ENCODE peak calls at places on chromosomes 5 and 9, in ten cellular contexts. D is omental fat pad, R is cardiac fibroblast, J is Calu3, F is A673, E is PC-9, X is neural progenitor cell, W is tibial nerve, A is heart right ventricle, I is epithelial cell of esophagus. G is an unnamed sample.

GRCh38 chr5:83965431-83965830 is 244.8 kb upstream of the HAPLN1 start:
- DNase-seq in X (no peak), R (no peak), J (no peak), I (no peak), E (no peak), F (no peak), D (no peak), A (no peak), W (no peak), G (no peak)

GRCh38 chr5:79850941-79851693 is 139.9 kb downstream of the MTX3 start:
- DNase-seq in R (no peak), A (no peak), D (no peak), F (no peak), J (no peak), W (no peak), X (no peak), E (no peak), I (no peak), G (peak)

GRCh38 chr9:136615631-136616306 is 46.9 kb upstream of the EGFL7 start:
- DNase-seq in I (no peak), W (no peak), E (no peak), X (no peak), D (no peak), F (no peak), R (no peak), A (peak), J (no peak), G (no peak)

GRCh38 chr9:100222674-100223073 is 123.6 kb downstream of the INVS start:
- DNase-seq in A (no peak), D (no peak), F (peak), W (no peak), E (no peak), R (peak), J (no peak), I (peak), X (peak), G (no peak)

GRCh38 chr5:132493821-132494220 is 3.2 kb upstream of the IRF1 start:
- DNase-seq in J (no peak), I (no peak), W (peak), X (no peak), D (no peak), E (no peak), A (no peak), F (no peak), R (no peak), G (no peak)

GRCh38 chr5:16909464-16909863 is 26.6 kb downstream of the MYO10 start:
- DNase-seq in F (peak), I (no peak), R (peak), E (no peak), J (no peak), D (no peak), X (no peak), W (no peak), A (no peak), G (no peak)

GRCh38 chr9:105053209-105053652 is 125.3 kb upstream of the ABCA1 start:
- DNase-seq in A (no peak), F (no peak), W (peak), X (no peak), E (no peak), I (peak), R (peak), D (peak), J (peak), G (no peak)

GRCh38 chr5:169289520-169289919 is 11.4 kb downstream of the SLIT3 start:
- DNase-seq in F (no peak), X (peak), A (no peak), E (no peak), R (no peak), D (no peak), W (no peak), J (no peak), I (no peak), G (no peak)

GRCh38 chr5:2240118-2240904 is 357.6 kb upstream of the IRX4 start:
- DNase-seq in I (no peak), X (no peak), R (no peak), F (no peak), A (no peak), D (no peak), W (no peak), J (no peak), E (no peak), G (no peak)

GRCh38 chr5:17077447-17078233 is 139.8 kb upstream of the BASP1 start:
- DNase-seq in X (no peak), D (no peak), W (no peak), R (peak), I (no peak), A (no peak), E (no peak), F (peak), J (no peak), G (no peak)

GRCh38 chr5:32990593-32991415 is 279.7 kb downstream of the NPR3 start:
- DNase-seq in F (no peak), W (no peak), X (no peak), J (no peak), D (no peak), I (peak), A (no peak), R (no peak), E (no peak), G (no peak)

GRCh38 chr5:66994790-66995189 is 201.8 kb downstream of the CD180 start:
- DNase-seq in X (no peak), I (peak), J (no peak), R (no peak), E (no peak), A (no peak), W (no peak), F (no peak), D (no peak), G (no peak)

GRCh38 chr9:297104-297794 is 82.6 kb downstream of the DOCK8 start:
- DNase-seq in R (no peak), E (peak), F (no peak), A (peak), J (peak), I (peak), W (peak), D (no peak), X (no peak), G (no peak)

GRCh38 chr9:113463418-113464285 is at the start of gene RGS3:
- DNase-seq in A (peak), I (peak), X (peak), W (no peak), D (no peak), J (peak), R (no peak), E (peak), F (peak), G (peak)

GRCh38 chr5:132629230-132629944 is 28.6 kb upstream of the IL13 start:
- DNase-seq in X (no peak), D (no peak), A (no peak), E (no peak), W (no peak), J (no peak), I (no peak), R (no peak), F (no peak), G (no peak)

GRCh38 chr5:168001311-168001710 is 290.1 kb upstream of the WWC1 start:
- DNase-seq in J (no peak), E (no peak), D (no peak), R (no peak), W (no peak), A (no peak), I (no peak), F (no peak), X (no peak), G (no peak)

GRCh38 chr5:14463629-14464028 is 118.0 kb upstream of the OTULINL start:
- DNase-seq in W (no peak), J (no peak), F (no peak), E (no peak), A (no peak), I (peak), X (no peak), D (no peak), R (peak), G (no peak)

GRCh38 chr9:136219276-136219675 is 14.3 kb upstream of the LHX3 start:
- DNase-seq in J (no peak), R (peak), W (no peak), F (peak), A (no peak), I (peak), X (no peak), D (no peak), E (no peak), G (no peak)

GRCh38 chr5:177372910-177373309 is 11.3 kb upstream of the SLC34A1 start:
- DNase-seq in W (no peak), R (no peak), J (no peak), D (no peak), A (no peak), I (no peak), E (no peak), F (no peak), X (no peak), G (no peak)

GRCh38 chr5:162068412-162068811 is 839 bp downstream of the GABRG2 start:
- DNase-seq in F (peak), R (no peak), E (peak), D (no peak), I (peak), A (peak), W (no peak), J (no peak), X (peak), G (peak)

GRCh38 chr9:21465859-21466518 is 16.1 kb downstream of the IFNE start:
- DNase-seq in W (peak), J (peak), R (peak), A (no peak), F (peak), E (peak), D (no peak), X (peak), I (peak), G (no peak)

GRCh38 chr5:40736103-40736875 is 19.5 kb downstream of the TTC33 start:
- DNase-seq in F (peak), D (no peak), R (peak), W (peak), E (no peak), J (peak), A (no peak), I (peak), X (peak), G (no peak)

GRCh38 chr5:108212775-108213346 is 169.0 kb downstream of the FBXL17 start:
- DNase-seq in X (peak), A (no peak), I (peak), W (no peak), J (peak), E (peak), F (peak), D (no peak), R (peak), G (no peak)

GRCh38 chr5:148966348-148966747 is 96.5 kb downstream of the SH3TC2 start:
- DNase-seq in F (no peak), J (no peak), D (no peak), R (no peak), E (no peak), I (peak), A (no peak), W (no peak), X (no peak), G (no peak)
- TF ChIP-seq CTCF in F (no peak), J (no peak), D (no peak), R (no peak), E (no peak), I (no peak), A (no peak), W (no peak), X (no peak), G (no peak)

GRCh38 chr9:106799146-106799545 is 63.8 kb upstream of the ZNF462 start:
- DNase-seq in A (no peak), R (peak), X (no peak), D (no peak), F (peak), W (no peak), E (no peak), J (no peak), I (peak), G (no peak)
- TF ChIP-seq CTCF in A (no peak), R (no peak), X (no peak), D (no peak), F (no peak), W (no peak), E (no peak), J (no peak), I (no peak), G (no peak)

GRCh38 chr5:60382761-60383160 is 317.2 kb downstream of the DEPDC1B start:
- DNase-seq in F (peak), D (no peak), A (no peak), W (no peak), E (no peak), J (peak), I (peak), X (no peak), R (peak), G (no peak)
- TF ChIP-seq CTCF in F (peak), D (no peak), A (no peak), W (no peak), E (peak), J (no peak), I (peak), X (peak), R (peak), G (no peak)

DNA sequence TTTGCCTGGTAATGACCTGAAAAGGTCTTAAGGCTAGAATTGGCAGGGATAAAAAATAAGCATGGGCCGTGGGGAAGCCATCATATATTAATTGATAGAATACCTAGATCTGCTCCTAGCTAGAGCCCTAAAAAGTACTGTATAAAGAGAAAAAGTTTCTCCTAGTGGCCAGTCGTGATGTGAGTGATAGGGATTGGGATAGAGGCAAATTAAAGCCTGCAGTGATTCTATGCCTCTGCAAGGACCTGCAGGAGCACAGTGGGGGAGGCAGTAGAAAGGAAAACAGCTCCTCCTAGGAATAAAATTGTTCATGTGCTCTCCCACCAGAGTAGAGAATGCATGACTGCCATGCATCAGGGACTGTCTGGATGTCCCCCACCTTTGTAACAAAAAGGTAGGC is 56.2 kb upstream of the FTMT start:
- DNase-seq in A (no peak), D (no peak), E (no peak), W (no peak), J (no peak), R (no peak), I (no peak), X (peak), F (no peak), G (no peak)
- TF ChIP-seq CTCF in A (no peak), D (no peak), E (no peak), W (no peak), J (no peak), R (no peak), I (no peak), X (peak), F (no peak), G (no peak)

DNA sequence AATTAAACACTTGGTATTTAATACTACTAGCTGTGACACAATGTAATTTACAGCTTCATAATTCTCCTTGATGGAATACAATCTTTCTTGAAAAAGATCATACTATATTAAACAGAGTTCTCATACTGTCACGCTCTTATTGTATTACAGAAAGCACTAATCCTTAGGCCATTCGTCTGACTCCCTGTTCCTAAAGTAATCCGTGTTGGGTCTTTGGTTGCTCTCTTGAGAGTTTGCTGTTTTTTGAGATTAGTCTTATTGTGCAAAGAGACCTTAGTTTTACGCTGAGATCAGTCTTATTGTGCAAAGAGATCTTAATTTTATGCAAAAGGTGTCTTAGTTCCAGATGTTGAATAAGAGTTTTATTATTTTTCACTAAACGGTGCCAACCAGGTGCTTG is 190.6 kb downstream of the ISL1 start:
- DNase-seq in D (no peak), E (no peak), F (no peak), I (no peak), W (no peak), X (peak), A (no peak), J (no peak), R (no peak), G (no peak)
- TF ChIP-seq CTCF in D (no peak), E (no peak), F (no peak), I (no peak), W (no peak), X (no peak), A (no peak), J (no peak), R (no peak), G (no peak)

GRCh38 chr9:86275962-86276361 is 6.4 kb downstream of the ISCA1 start:
- DNase-seq in F (no peak), I (peak), A (no peak), D (no peak), E (no peak), R (no peak), J (no peak), W (no peak), X (peak), G (no peak)
- TF ChIP-seq CTCF in F (peak), I (peak), A (no peak), D (no peak), E (peak), R (peak), J (no peak), W (no peak), X (peak), G (no peak)

GRCh38 chr9:36400332-36401178 is 486 bp upstream of the RNF38 start:
- DNase-seq in E (peak), J (peak), I (peak), F (peak), A (peak), D (peak), W (peak), R (peak), X (peak), G (peak)
- TF ChIP-seq CTCF in E (no peak), J (no peak), I (no peak), F (no peak), A (no peak), D (no peak), W (no peak), R (no peak), X (peak), G (no peak)

GRCh38 chr9:1939926-1940368 is 75.2 kb upstream of the SMARCA2 start:
- DNase-seq in X (peak), A (no peak), J (peak), E (no peak), I (peak), F (peak), D (no peak), W (no peak), R (no peak), G (no peak)
- TF ChIP-seq CTCF in X (peak), A (peak), J (no peak), E (peak), I (peak), F (peak), D (no peak), W (peak), R (peak), G (peak)

GRCh38 chr5:31372124-31372523 is 159.8 kb downstream of the DROSHA start:
- DNase-seq in I (no peak), E (no peak), D (no peak), R (no peak), X (no peak), J (no peak), A (no peak), W (no peak), F (no peak), G (no peak)
- TF ChIP-seq CTCF in I (no peak), E (no peak), D (no peak), R (no peak), X (no peak), J (no peak), A (no peak), W (no peak), F (no peak), G (no peak)

DNA sequence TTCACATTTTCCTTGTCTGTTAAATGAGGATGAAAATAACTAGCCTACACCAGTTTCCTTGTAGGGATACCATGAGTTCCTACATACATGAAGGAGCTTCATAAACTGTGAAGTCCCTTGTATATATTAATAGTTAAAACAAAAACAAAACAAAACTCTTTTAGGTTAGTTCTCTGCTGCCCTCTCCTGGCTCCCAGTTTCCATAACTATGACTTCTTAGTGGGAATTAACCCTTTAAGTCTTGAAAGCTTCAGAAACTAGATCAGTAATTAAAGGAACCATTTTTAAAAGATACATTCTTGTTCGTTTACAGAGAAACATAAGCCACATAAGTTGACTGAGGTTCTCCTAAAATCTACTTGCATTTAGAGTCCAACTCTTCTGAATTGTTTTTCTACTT is 500.0 kb upstream of the C9orf72 start:
- DNase-seq in I (peak), E (no peak), D (peak), X (peak), A (no peak), F (peak), W (peak), R (peak), J (peak), G (no peak)
- TF ChIP-seq CTCF in I (peak), E (peak), D (no peak), X (peak), A (peak), F (peak), W (peak), R (peak), J (peak), G (peak)